ENCODE peak calls at places on chromosomes 2 and 18, in nine cellular contexts. R, S, K, V, T, G, Z, U and F are unnamed samples.

GRCh38 chr2:38533180-38533579 is 69.5 kb downstream of the HNRNPLL start:
- DNase-seq in U (no peak), R (no peak), Z (no peak), G (peak), S (no peak), K (no peak), V (no peak), T (no peak), F (no peak)

GRCh38 chr2:128347701-128348504 is 29.2 kb upstream of the HS6ST1 start:
- DNase-seq in T (no peak), U (no peak), Z (peak), V (no peak), S (no peak), K (peak), G (peak), R (no peak), F (peak)

GRCh38 chr18:23201741-23202140 is 66.5 kb downstream of the CABLES1 start:
- DNase-seq in Z (no peak), G (no peak), R (no peak), K (no peak), V (no peak), U (no peak), S (no peak), T (no peak), F (no peak)

GRCh38 chr2:114661926-114662670 is 219.7 kb downstream of the DPP10 start:
- DNase-seq in V (no peak), S (no peak), R (no peak), T (no peak), K (peak), G (peak), U (no peak), Z (no peak), F (no peak)

GRCh38 chr2:229454934-229455631 is 184.0 kb upstream of the PID1 start:
- DNase-seq in T (no peak), Z (no peak), U (peak), V (no peak), K (no peak), S (no peak), R (no peak), G (no peak), F (no peak)

GRCh38 chr2:182522930-182523541 is 96.2 kb upstream of the PDE1A start:
- DNase-seq in Z (no peak), T (no peak), G (no peak), U (no peak), R (no peak), K (no peak), S (no peak), V (no peak), F (no peak)

GRCh38 chr18:50877545-50878265 is 1.2 kb upstream of the ME2 start:
- DNase-seq in U (peak), G (no peak), S (no peak), T (no peak), V (no peak), Z (no peak), R (peak), K (no peak), F (no peak)

GRCh38 chr18:58960946-58961722 is 96.5 kb downstream of the ZNF532 start:
- DNase-seq in T (peak), Z (no peak), K (no peak), G (no peak), V (no peak), S (no peak), R (no peak), U (no peak), F (no peak)

GRCh38 chr2:3305431-3305830 is 72.2 kb downstream of the EIPR1 start:
- DNase-seq in S (no peak), U (no peak), G (no peak), R (no peak), T (no peak), K (no peak), V (no peak), Z (no peak), F (no peak)

GRCh38 chr2:69139778-69140177 is 126.8 kb downstream of the ANTXR1 start:
- DNase-seq in G (no peak), S (no peak), T (no peak), V (no peak), U (no peak), R (no peak), K (no peak), Z (no peak), F (no peak)

GRCh38 chr2:181364492-181365175 is 92.6 kb upstream of the ITGA4 start:
- DNase-seq in G (no peak), S (no peak), Z (no peak), T (no peak), U (no peak), K (no peak), V (no peak), R (no peak), F (no peak)

GRCh38 chr2:201084863-201085262 is 13.1 kb downstream of the NDUFB3 start:
- DNase-seq in T (no peak), V (no peak), U (no peak), S (no peak), Z (no peak), K (no peak), R (no peak), G (no peak), F (no peak)

GRCh38 chr2:2845267-2845666 is 514.2 kb upstream of the MYT1L start:
- DNase-seq in K (no peak), T (no peak), G (peak), Z (no peak), R (no peak), V (no peak), U (no peak), S (no peak), F (no peak)

GRCh38 chr2:210199186-210199765 is 26.0 kb downstream of the ACADL start:
- DNase-seq in Z (no peak), G (no peak), R (peak), K (no peak), V (no peak), U (no peak), S (no peak), T (no peak), F (no peak)

GRCh38 chr2:1550658-1551316 is 137.5 kb downstream of the TPO start:
- DNase-seq in K (peak), Z (no peak), R (peak), U (no peak), G (peak), V (peak), T (no peak), S (no peak), F (no peak)

GRCh38 chr2:11305958-11306357 is 38.5 kb downstream of the ROCK2 start:
- DNase-seq in V (no peak), T (no peak), G (no peak), U (no peak), Z (no peak), R (no peak), S (peak), K (no peak), F (no peak)

GRCh38 chr2:40488101-40488598 is 36.3 kb upstream of the SLC8A1 start:
- DNase-seq in V (no peak), R (peak), T (no peak), S (no peak), G (no peak), U (no peak), K (no peak), Z (no peak), F (peak)

GRCh38 chr2:130336877-130337734 is 5.6 kb upstream of the IMP4 start:
- DNase-seq in V (peak), R (no peak), Z (peak), K (peak), S (no peak), T (no peak), G (peak), U (peak), F (peak)

GRCh38 chr2:97747716-97748115 is 34.3 kb downstream of the ZAP70 start:
- DNase-seq in U (no peak), Z (no peak), T (no peak), G (no peak), V (no peak), S (no peak), K (no peak), R (no peak), F (no peak)

GRCh38 chr2:121888189-121888557 is 132.7 kb downstream of the TSN start:
- DNase-seq in G (no peak), Z (no peak), V (no peak), R (peak), S (no peak), T (no peak), K (no peak), U (no peak), F (no peak)

GRCh38 chr2:10493636-10494281 is 45.6 kb upstream of the ODC1 start:
- DNase-seq in S (peak), V (peak), Z (no peak), R (peak), T (peak), K (no peak), G (peak), U (peak), F (peak)

GRCh38 chr2:96090527-96090926 is 25.8 kb downstream of the ADRA2B start:
- DNase-seq in K (no peak), S (no peak), Z (no peak), G (no peak), T (no peak), R (no peak), U (no peak), V (no peak), F (no peak)

GRCh38 chr2:72211777-72212515 is 64.3 kb upstream of the CYP26B1 start:
- DNase-seq in S (no peak), T (no peak), U (no peak), G (no peak), K (no peak), V (no peak), Z (no peak), R (no peak), F (peak)

GRCh38 chr2:58052978-58053377 is 6.4 kb downstream of the VRK2 start:
- DNase-seq in G (no peak), R (no peak), U (no peak), S (no peak), K (no peak), V (no peak), T (no peak), Z (no peak), F (no peak)
- H3K4me3 ChIP-seq in G (no peak), R (no peak), U (no peak), S (no peak), K (no peak), V (no peak), T (no peak), Z (no peak), F (no peak)

GRCh38 chr2:169073211-169073971 is 4.0 kb downstream of the DHRS9 start:
- DNase-seq in V (no peak), T (no peak), U (no peak), R (peak), G (no peak), Z (no peak), K (no peak), S (no peak), F (no peak)
- H3K4me3 ChIP-seq in V (no peak), T (no peak), U (no peak), R (peak), G (no peak), Z (no peak), K (no peak), S (no peak), F (no peak)

GRCh38 chr2:187003038-187003543 is 154.1 kb upstream of the ZSWIM2 start:
- DNase-seq in G (no peak), V (no peak), Z (no peak), K (no peak), T (no peak), S (no peak), R (no peak), U (no peak), F (no peak)
- H3K4me3 ChIP-seq in G (peak), V (no peak), Z (peak), K (no peak), T (no peak), S (peak), R (no peak), U (no peak), F (peak)

DNA sequence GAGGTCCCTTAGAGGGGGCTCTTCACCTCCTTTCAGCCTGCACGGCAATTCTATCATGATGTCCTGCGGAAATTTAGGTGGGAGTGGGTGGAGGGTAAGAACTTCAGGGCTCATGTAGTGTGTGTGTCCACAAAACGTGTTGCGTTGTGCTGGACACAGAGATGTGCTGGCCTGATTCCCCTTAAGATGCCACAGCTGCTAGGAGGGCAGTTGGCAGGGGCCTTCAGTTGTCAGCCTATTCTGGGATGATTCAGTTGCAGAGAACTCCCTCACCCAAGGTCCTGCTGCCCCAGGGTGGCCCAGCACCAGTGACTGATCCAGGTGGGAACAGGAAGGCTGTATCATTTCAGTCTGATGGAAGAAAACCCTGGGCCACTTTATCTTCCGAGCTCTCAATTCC is 1.0 kb upstream of the HJURP start:
- DNase-seq in G (no peak), K (no peak), V (no peak), T (no peak), U (no peak), Z (peak), R (no peak), S (no peak), F (no peak)
- H3K4me3 ChIP-seq in G (peak), K (no peak), V (no peak), T (no peak), U (peak), Z (no peak), R (no peak), S (no peak), F (no peak)

GRCh38 chr2:126658910-126659613 is 3.1 kb downstream of the GYPC start:
- DNase-seq in G (no peak), Z (peak), S (peak), U (no peak), T (peak), V (peak), K (peak), R (peak), F (no peak)
- H3K4me3 ChIP-seq in G (no peak), Z (peak), S (no peak), U (no peak), T (peak), V (peak), K (no peak), R (peak), F (no peak)

GRCh38 chr2:27307545-27308358 is 493 bp downstream of the UCN start:
- DNase-seq in T (no peak), Z (no peak), V (no peak), S (no peak), G (no peak), U (no peak), K (peak), R (no peak), F (no peak)
- H3K4me3 ChIP-seq in T (no peak), Z (peak), V (no peak), S (no peak), G (peak), U (no peak), K (no peak), R (no peak), F (no peak)

GRCh38 chr2:177263451-177264208 is 897 bp downstream of the NFE2L2 start:
- DNase-seq in T (peak), G (peak), R (peak), V (peak), S (peak), U (peak), K (peak), Z (peak), F (peak)

GRCh38 chr2:177262137-177262536 is 2.4 kb downstream of the NFE2L2 start:
- DNase-seq in U (no peak), Z (no peak), K (no peak), G (no peak), V (no peak), S (no peak), T (no peak), R (no peak), F (no peak)

GRCh38 chr2:177262958-177263450 is 1.5 kb downstream of the NFE2L2 start:
- DNase-seq in V (no peak), K (no peak), G (no peak), T (no peak), U (no peak), Z (no peak), R (no peak), S (no peak), F (no peak)

GRCh38 chr2:177260398-177260797 is 4.1 kb downstream of the NFE2L2 start:
- DNase-seq in V (no peak), G (no peak), R (no peak), T (no peak), K (no peak), S (no peak), U (no peak), Z (no peak), F (no peak)

GRCh38 chr2:177261115-177261779 is 3.3 kb downstream of the NFE2L2 start:
- DNase-seq in V (no peak), G (no peak), U (no peak), Z (no peak), R (no peak), S (no peak), K (no peak), T (no peak), F (no peak)
- H3K4me3 ChIP-seq in V (peak), G (peak), U (peak), Z (peak), R (peak), S (peak), K (no peak), T (peak), F (peak)

GRCh38 chr2:106537711-106538275 is 50.6 kb downstream of the CD8B2 start:
- DNase-seq in K (no peak), T (no peak), R (no peak), Z (no peak), G (no peak), U (no peak), S (no peak), V (no peak), F (no peak)

GRCh38 chr2:106540886-106541285 is 53.7 kb downstream of the CD8B2 start:
- DNase-seq in U (no peak), K (no peak), Z (no peak), S (no peak), R (peak), T (no peak), G (no peak), V (no peak), F (no peak)

GRCh38 chr2:106537047-106537446 is 49.9 kb downstream of the CD8B2 start:
- DNase-seq in K (no peak), R (peak), Z (no peak), V (no peak), G (no peak), U (no peak), T (peak), S (no peak), F (no peak)

GRCh38 chr2:106542730-106543359 is 55.7 kb downstream of the CD8B2 start:
- DNase-seq in G (peak), Z (no peak), V (peak), U (peak), R (peak), K (peak), S (no peak), T (peak), F (peak)

GRCh38 chr2:106541333-106541732 is 54.2 kb downstream of the CD8B2 start:
- DNase-seq in U (no peak), K (no peak), T (no peak), G (no peak), R (no peak), V (no peak), S (no peak), Z (no peak), F (no peak)
- H3K4me3 ChIP-seq in U (no peak), K (no peak), T (no peak), G (no peak), R (no peak), V (no peak), S (no peak), Z (no peak), F (no peak)

DNA sequence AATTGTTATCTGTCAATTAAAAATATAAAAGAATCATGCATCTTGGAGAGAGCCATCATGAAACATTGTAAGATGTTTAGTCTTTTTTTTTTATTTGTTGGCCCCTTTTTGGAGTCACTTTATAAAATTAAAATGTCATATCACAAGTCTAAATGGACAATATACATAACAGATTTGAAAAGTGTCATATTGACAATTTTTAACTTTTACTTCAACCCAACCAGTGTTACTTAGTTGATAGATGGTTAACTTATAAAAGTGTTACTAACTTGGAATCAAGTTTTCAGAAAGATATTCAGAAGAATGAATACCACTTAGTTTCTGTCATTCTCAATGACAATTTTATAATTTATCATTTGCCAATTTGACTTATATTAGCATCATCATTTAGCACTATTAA is 218.3 kb downstream of the OTX1 start:
- DNase-seq in Z (no peak), R (no peak), S (no peak), T (no peak), V (no peak), U (no peak), G (no peak), K (no peak), F (no peak)
- H3K4me3 ChIP-seq in Z (no peak), R (no peak), S (no peak), T (no peak), V (no peak), U (no peak), G (no peak), K (no peak), F (no peak)

DNA sequence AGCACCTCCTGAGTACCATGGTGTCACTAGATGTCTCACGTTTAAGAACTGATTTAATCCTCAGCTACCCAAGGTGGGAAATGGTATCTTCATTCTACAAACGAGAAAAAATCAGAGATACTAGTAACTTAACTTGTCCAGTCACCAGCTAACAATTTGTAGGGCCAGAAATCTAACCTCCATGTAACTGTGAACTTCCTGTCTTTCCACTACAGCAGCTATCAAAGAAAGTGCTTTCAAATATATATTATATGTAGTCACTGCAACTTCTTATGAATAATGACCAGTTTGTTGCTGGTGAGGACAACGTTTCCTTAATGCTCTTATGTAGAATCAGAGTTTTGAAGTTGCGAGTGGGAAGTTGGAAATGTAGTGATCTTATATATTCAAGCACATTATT is 1.9 kb downstream of the REV1 start:
- DNase-seq in V (no peak), T (no peak), G (no peak), K (no peak), R (no peak), U (no peak), S (no peak), Z (no peak), F (no peak)
- H3K4me3 ChIP-seq in V (no peak), T (no peak), G (no peak), K (no peak), R (peak), U (peak), S (no peak), Z (no peak), F (no peak)